ENCODE peak calls at places on chromosome 16, in four cellular contexts. G is Ammon's horn; J is stimulated activated CD8-positive, alpha-beta memory T cell treated with anti-CD3 and anti-CD28 coated beads, Interleukin-15, amount 100 ng/mL, for 1 hour; O is EL. B is an unnamed sample.

GRCh38 chr16:88700636-88701482 is 5.3 kb downstream of the RNF166 start:
- DNase-seq in G (peak), J (peak), O (peak), B (peak)

GRCh38 chr16:67268136-67268579 is 11.2 kb upstream of the PLEKHG4 start:
- DNase-seq in G (no peak), J (no peak), O (peak), B (no peak)

GRCh38 chr16:89545831-89546574 is 14.5 kb upstream of the RPL13 start:
- DNase-seq in G (no peak), J (no peak), O (no peak), B (no peak)

GRCh38 chr16:4873091-4873490 is 25.8 kb downstream of the UBN1 start:
- DNase-seq in G (no peak), J (no peak), O (no peak), B (no peak)

GRCh38 chr16:2054543-2055245 is 6.9 kb downstream of the TSC2 start:
- DNase-seq in G (no peak), J (no peak), O (no peak), B (no peak)

GRCh38 chr16:12468552-12468951 is 335.1 kb downstream of the CPPED1 start:
- DNase-seq in G (no peak), J (no peak), O (no peak), B (no peak)

GRCh38 chr16:48949636-48950035 is 332.0 kb downstream of the CBLN1 start:
- DNase-seq in G (no peak), J (no peak), O (peak), B (no peak)

GRCh38 chr16:87926246-87927194 is 9.8 kb downstream of the CA5A start:
- DNase-seq in G (no peak), J (no peak), O (no peak), B (no peak)

GRCh38 chr16:30903596-30903995 is 7.2 kb downstream of the CTF1 start:
- DNase-seq in G (peak), J (no peak), O (peak), B (no peak)

GRCh38 chr16:2499890-2500633 is 13.7 kb upstream of the ATP6V0C start:
- DNase-seq in G (no peak), J (no peak), O (no peak), B (no peak)

GRCh38 chr16:52068447-52069074 is 478.4 kb downstream of the TOX3 start:
- DNase-seq in G (peak), J (no peak), O (no peak), B (no peak)

GRCh38 chr16:68426355-68426652 is 22.0 kb downstream of the SMPD3 start:
- DNase-seq in G (no peak), J (no peak), O (peak), B (no peak)

B was measured in 8988T.